ENCODE peak calls at places on chromosomes 5 and 9, in nine cellular contexts. S is astrocyte of the spinal cord, P is hepatocyte, R is choroid plexus epithelial cell, O is cardiac fibroblast, J is B cell, X is GM12865, D is foreskin fibroblast, L is neural crest cell. V is an unnamed sample.

GRCh38 chr5:4245511-4245910 is 649.9 kb downstream of the IRX1 start:
- DNase-seq in S (no peak), P (no peak), R (no peak), O (no peak), J (no peak), X (no peak), D (no peak), L (no peak), V (no peak)

GRCh38 chr5:31692561-31693221 is 53.8 kb downstream of the PDZD2 start:
- DNase-seq in S (no peak), P (no peak), R (no peak), O (no peak), J (no peak), X (no peak), D (no peak), L (no peak), V (no peak)

GRCh38 chr5:178093129-178093528 is 20.2 kb upstream of the N4BP3 start:
- DNase-seq in S (no peak), P (no peak), R (no peak), O (no peak), J (no peak), X (no peak), D (no peak), L (no peak), V (no peak)

GRCh38 chr5:8908055-8908683 is 637.7 kb downstream of the SEMA5A start:
- DNase-seq in S (peak; percentile 44), P (peak; percentile 62), R (peak; percentile 69), O (peak; percentile 53), J (no peak), X (peak; percentile 57), D (no peak), L (peak; percentile 55), V (no peak)

GRCh38 chr5:111829701-111830100 is 72.7 kb upstream of the NREP start:
- DNase-seq in S (peak; percentile 76), P (no peak), R (peak; percentile 63), O (peak; percentile 95), J (no peak), X (no peak), D (peak; percentile 81), L (no peak), V (no peak)

GRCh38 chr9:88593537-88594185 is 58.7 kb downstream of the NXNL2 start:
- DNase-seq in S (peak; percentile 71), P (peak; percentile 79), R (peak; percentile 84), O (peak; percentile 83), J (peak; percentile 39), X (peak; percentile 72), D (peak; percentile 53), L (peak; percentile 50), V (peak; percentile 76)

GRCh38 chr5:180137401-180138213 is 66.0 kb upstream of the RNF130 start:
- DNase-seq in S (no peak), P (no peak), R (no peak), O (no peak), J (peak; percentile 22), X (no peak), D (no peak), L (no peak), V (peak; percentile 79)

GRCh38 chr5:76389513-76390154 is 13.5 kb upstream of the IQGAP2 start:
- DNase-seq in S (peak; percentile 24), P (no peak), R (peak; percentile 48), O (no peak), J (no peak), X (no peak), D (no peak), L (no peak), V (no peak)

GRCh38 chr5:14399054-14399657 is 182.4 kb upstream of the OTULINL start:
- DNase-seq in S (peak; percentile 86), P (peak; percentile 76), R (peak; percentile 90), O (peak; percentile 86), J (peak; percentile 36), X (peak; percentile 51), D (peak; percentile 55), L (no peak), V (no peak)

GRCh38 chr5:146203011-146203871 is at the start of gene RBM27:
- DNase-seq in S (peak; percentile 99), P (peak; percentile 97), R (peak; percentile 99), O (peak; percentile 99), J (peak; percentile 99), X (peak; percentile 99), D (peak; percentile 98), L (peak; percentile 99), V (peak; percentile 98)

GRCh38 chr5:146206257-146206656 is 2.9 kb downstream of the RBM27 start:
- DNase-seq in S (no peak), P (no peak), R (no peak), O (no peak), J (no peak), X (no peak), D (no peak), L (no peak), V (no peak)

GRCh38 chr5:146203872-146204192 is 427 bp downstream of the RBM27 start:
- DNase-seq in S (no peak), P (no peak), R (no peak), O (no peak), J (no peak), X (no peak), D (no peak), L (no peak), V (no peak)

GRCh38 chr5:146208916-146209522 is 5.6 kb downstream of the RBM27 start:
- DNase-seq in S (no peak), P (no peak), R (no peak), O (no peak), J (no peak), X (no peak), D (no peak), L (no peak), V (no peak)

GRCh38 chr5:146205499-146206202 is 2.2 kb downstream of the RBM27 start:
- DNase-seq in S (no peak), P (no peak), R (no peak), O (no peak), J (no peak), X (peak; percentile 24), D (no peak), L (no peak), V (no peak)
- TF ChIP-seq CTCF in S (no peak), P (no peak), R (no peak), O (no peak), J (no peak), X (no peak), D (no peak), L (no peak), V (no peak)

GRCh38 chr9:96219615-96220257 is 82.2 kb downstream of the HSD17B3 start:
- DNase-seq in S (no peak), P (peak; percentile 19), R (peak; percentile 22), O (peak; percentile 18), J (peak; percentile 64), X (no peak), D (no peak), L (no peak), V (no peak)
- TF ChIP-seq CTCF in S (peak; percentile 68), P (peak; percentile 47), R (peak; percentile 72), O (peak; percentile 70), J (peak; percentile 61), X (peak; percentile 54), D (peak; percentile 25), L (peak; percentile 64), V (peak; percentile 38)

GRCh38 chr5:81783401-81783800 is 32.5 kb upstream of the SSBP2 start:
- DNase-seq in S (no peak), P (no peak), R (peak; percentile 26), O (no peak), J (no peak), X (no peak), D (no peak), L (no peak), V (no peak)

GRCh38 chr5:81782811-81783210 is 31.9 kb upstream of the SSBP2 start:
- DNase-seq in S (no peak), P (no peak), R (peak; percentile 46), O (peak; percentile 44), J (no peak), X (no peak), D (no peak), L (no peak), V (no peak)

GRCh38 chr5:81787843-81788242 is 36.9 kb upstream of the SSBP2 start:
- DNase-seq in S (peak; percentile 85), P (peak; percentile 41), R (peak; percentile 85), O (peak; percentile 84), J (no peak), X (no peak), D (peak; percentile 73), L (peak; percentile 44), V (no peak)

GRCh38 chr5:81786509-81786908 is 35.6 kb upstream of the SSBP2 start:
- DNase-seq in S (no peak), P (no peak), R (no peak), O (no peak), J (no peak), X (no peak), D (no peak), L (no peak), V (no peak)

DNA sequence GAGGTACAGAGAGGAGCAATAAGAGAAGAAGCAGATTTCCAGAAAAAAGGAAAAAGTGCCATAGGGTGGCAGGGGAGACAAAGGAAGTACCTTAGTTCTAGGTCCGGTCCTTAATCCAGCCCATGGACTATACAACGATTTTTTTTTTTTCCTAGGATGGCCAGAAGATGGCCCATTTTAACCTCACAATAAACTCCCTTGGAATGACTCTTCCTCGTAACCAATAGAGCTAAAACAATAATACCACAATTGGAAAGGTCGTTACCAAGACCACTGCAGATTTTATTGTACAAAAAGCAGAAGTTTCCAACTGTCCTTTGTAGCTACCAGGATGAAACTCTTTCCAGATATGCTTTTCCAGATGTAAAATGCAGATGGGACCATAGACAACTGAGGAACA is 34.4 kb upstream of the SSBP2 start:
- DNase-seq in S (no peak), P (no peak), R (no peak), O (no peak), J (no peak), X (no peak), D (no peak), L (no peak), V (no peak)
- TF ChIP-seq CTCF in S (no peak), P (no peak), R (no peak), O (no peak), J (no peak), X (no peak), D (no peak), L (no peak), V (no peak)

GRCh38 chr5:143968071-143968878 is 156.3 kb downstream of the HMHB1 start:
- DNase-seq in S (peak; percentile 73), P (peak; percentile 41), R (peak; percentile 78), O (peak; percentile 79), J (no peak), X (peak; percentile 68), D (peak; percentile 71), L (no peak), V (no peak)
- TF ChIP-seq CTCF in S (peak; percentile 57), P (peak; percentile 57), R (peak; percentile 61), O (peak; percentile 45), J (no peak), X (peak; percentile 46), D (peak; percentile 51), L (peak; percentile 66), V (peak; percentile 68)

DNA sequence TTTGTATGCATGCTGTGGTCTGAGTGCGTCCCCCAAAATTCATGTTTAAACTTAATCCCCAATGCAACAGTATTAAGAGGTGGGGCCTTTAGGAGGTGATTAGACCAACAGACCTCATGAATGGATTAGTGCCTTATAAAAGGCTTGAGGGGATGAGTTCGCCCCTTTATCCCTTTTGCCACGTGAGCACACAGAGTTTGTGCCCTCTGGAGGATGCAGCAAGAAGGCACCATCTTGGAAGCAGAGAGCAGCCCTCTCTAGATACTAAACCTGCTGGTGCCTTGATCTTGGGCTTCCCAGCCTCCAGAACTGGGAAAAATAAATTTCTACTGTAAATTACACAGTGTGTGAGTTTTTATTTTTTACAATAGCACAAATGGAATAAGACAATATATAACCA is 177.1 kb upstream of the SPRY4 start:
- DNase-seq in S (no peak), P (no peak), R (no peak), O (no peak), J (no peak), X (no peak), D (no peak), L (no peak), V (no peak)
- TF ChIP-seq CTCF in S (no peak), P (no peak), R (peak; percentile 19), O (no peak), J (no peak), X (no peak), D (no peak), L (no peak), V (no peak)